ENCODE peak calls at places on chromosomes 12 and 14, in eight cellular contexts. One of them, this sample, is unnamed.

GRCh38 chr14:70203686-70204085 is 14.9 kb upstream of the SLC8A3 start:
- DNase-seq in GM23338: peak
- DNase-seq in GM23248: no peak
- DNase-seq in mucosa of descending colon: no peak
- DNase-seq in GM06990: no peak
- DNase-seq in CD8-positive, alpha-beta memory T cell: no peak
- DNase-seq in neural progenitor cell: no peak
- DNase-seq in CD8-positive, alpha-beta T cell: no peak
- DNase-seq in this sample: no peak

GRCh38 chr12:132285991-132286681 is 43.3 kb downstream of the GALNT9 start:
- DNase-seq in GM23338: peak
- DNase-seq in GM23248: peak
- DNase-seq in mucosa of descending colon: peak
- DNase-seq in CD8-positive, alpha-beta memory T cell: no peak
- DNase-seq in GM06990: no peak
- DNase-seq in CD8-positive, alpha-beta T cell: no peak
- DNase-seq in neural progenitor cell: peak
- DNase-seq in this sample: peak

GRCh38 chr12:10610188-10610587 is 3.2 kb downstream of the MAGOHB start:
- DNase-seq in CD8-positive, alpha-beta T cell: no peak
- DNase-seq in GM23248: no peak
- DNase-seq in GM23338: no peak
- DNase-seq in GM06990: no peak
- DNase-seq in CD8-positive, alpha-beta memory T cell: no peak
- DNase-seq in neural progenitor cell: no peak
- DNase-seq in mucosa of descending colon: no peak
- DNase-seq in this sample: no peak

GRCh38 chr12:130413909-130414308 is 76.2 kb downstream of the PIWIL1 start:
- DNase-seq in GM23248: no peak
- DNase-seq in mucosa of descending colon: no peak
- DNase-seq in CD8-positive, alpha-beta memory T cell: no peak
- DNase-seq in GM06990: no peak
- DNase-seq in CD8-positive, alpha-beta T cell: no peak
- DNase-seq in GM23338: no peak
- DNase-seq in neural progenitor cell: no peak
- DNase-seq in this sample: no peak

GRCh38 chr12:31591308-31591901 is 469 bp upstream of the DENND5B start:
- DNase-seq in mucosa of descending colon: no peak
- DNase-seq in GM06990: no peak
- DNase-seq in GM23338: peak
- DNase-seq in CD8-positive, alpha-beta T cell: no peak
- DNase-seq in neural progenitor cell: peak
- DNase-seq in GM23248: peak
- DNase-seq in CD8-positive, alpha-beta memory T cell: no peak
- DNase-seq in this sample: peak

GRCh38 chr12:1878695-1879094 is 39.8 kb downstream of the CACNA2D4 start:
- DNase-seq in GM23338: no peak
- DNase-seq in GM23248: no peak
- DNase-seq in CD8-positive, alpha-beta memory T cell: no peak
- DNase-seq in GM06990: no peak
- DNase-seq in mucosa of descending colon: no peak
- DNase-seq in neural progenitor cell: no peak
- DNase-seq in CD8-positive, alpha-beta T cell: no peak
- DNase-seq in this sample: no peak

GRCh38 chr12:27696864-27697564 is 767 bp downstream of the REP15 start:
- DNase-seq in neural progenitor cell: no peak
- DNase-seq in GM23248: no peak
- DNase-seq in mucosa of descending colon: no peak
- DNase-seq in GM23338: no peak
- DNase-seq in CD8-positive, alpha-beta T cell: no peak
- DNase-seq in GM06990: no peak
- DNase-seq in CD8-positive, alpha-beta memory T cell: no peak
- DNase-seq in this sample: no peak

GRCh38 chr14:49218436-49219092 is 367.6 kb downstream of the RPS29 start:
- DNase-seq in CD8-positive, alpha-beta T cell: no peak
- DNase-seq in CD8-positive, alpha-beta memory T cell: no peak
- DNase-seq in neural progenitor cell: no peak
- DNase-seq in GM06990: no peak
- DNase-seq in GM23248: peak
- DNase-seq in mucosa of descending colon: no peak
- DNase-seq in GM23338: no peak
- DNase-seq in this sample: peak

GRCh38 chr12:6606331-6607131 is 648 bp downstream of the CHD4 start:
- DNase-seq in CD8-positive, alpha-beta T cell: peak
- DNase-seq in GM06990: peak
- DNase-seq in CD8-positive, alpha-beta memory T cell: peak
- DNase-seq in GM23248: peak
- DNase-seq in neural progenitor cell: peak
- DNase-seq in GM23338: peak
- DNase-seq in mucosa of descending colon: peak
- DNase-seq in this sample: peak

GRCh38 chr12:7602287-7602686 is 63.4 kb downstream of the APOBEC1 start:
- DNase-seq in neural progenitor cell: no peak
- DNase-seq in GM23248: peak
- DNase-seq in mucosa of descending colon: no peak
- DNase-seq in CD8-positive, alpha-beta memory T cell: no peak
- DNase-seq in GM23338: no peak
- DNase-seq in CD8-positive, alpha-beta T cell: no peak
- DNase-seq in GM06990: no peak
- DNase-seq in this sample: no peak

GRCh38 chr12:114864688-114865685 is 181.0 kb upstream of the TBX3 start:
- DNase-seq in CD8-positive, alpha-beta T cell: no peak
- DNase-seq in GM23338: peak
- DNase-seq in GM23248: no peak
- DNase-seq in CD8-positive, alpha-beta memory T cell: no peak
- DNase-seq in mucosa of descending colon: no peak
- DNase-seq in GM06990: no peak
- DNase-seq in neural progenitor cell: peak
- DNase-seq in this sample: no peak

GRCh38 chr12:68831272-68831671 is 23.3 kb downstream of the MDM2 start:
- DNase-seq in GM06990: no peak
- DNase-seq in neural progenitor cell: peak
- DNase-seq in GM23248: no peak
- DNase-seq in CD8-positive, alpha-beta memory T cell: no peak
- DNase-seq in CD8-positive, alpha-beta T cell: no peak
- DNase-seq in mucosa of descending colon: no peak
- DNase-seq in GM23338: peak
- DNase-seq in this sample: no peak

GRCh38 chr14:91342243-91342760 is 75.3 kb downstream of the CCDC88C start:
- DNase-seq in GM06990: no peak
- DNase-seq in mucosa of descending colon: no peak
- DNase-seq in neural progenitor cell: no peak
- DNase-seq in GM23338: no peak
- DNase-seq in CD8-positive, alpha-beta T cell: no peak
- DNase-seq in CD8-positive, alpha-beta memory T cell: no peak
- DNase-seq in GM23248: no peak
- DNase-seq in this sample: no peak

GRCh38 chr14:64848239-64848638 is 31.5 kb downstream of the SPTB start:
- DNase-seq in GM23248: peak
- DNase-seq in CD8-positive, alpha-beta memory T cell: no peak
- DNase-seq in neural progenitor cell: no peak
- DNase-seq in GM23338: no peak
- DNase-seq in mucosa of descending colon: no peak
- DNase-seq in GM06990: peak
- DNase-seq in CD8-positive, alpha-beta T cell: no peak
- DNase-seq in this sample: no peak
- H3K4me3 ChIP-seq in GM23248: no peak
- H3K4me3 ChIP-seq in CD8-positive, alpha-beta memory T cell: no peak
- H3K4me3 ChIP-seq in neural progenitor cell: no peak
- H3K4me3 ChIP-seq in GM23338: no peak
- H3K4me3 ChIP-seq in mucosa of descending colon: no peak
- H3K4me3 ChIP-seq in GM06990: no peak
- H3K4me3 ChIP-seq in CD8-positive, alpha-beta T cell: no peak
- H3K4me3 ChIP-seq in this sample: no peak

GRCh38 chr14:93426750-93427149 is 4.0 kb upstream of the UNC79 start:
- DNase-seq in CD8-positive, alpha-beta memory T cell: no peak
- DNase-seq in neural progenitor cell: no peak
- DNase-seq in GM23248: no peak
- DNase-seq in mucosa of descending colon: no peak
- DNase-seq in GM06990: no peak
- DNase-seq in GM23338: no peak
- DNase-seq in CD8-positive, alpha-beta T cell: no peak
- DNase-seq in this sample: no peak

GRCh38 chr14:93430319-93430801 is 379 bp upstream of the UNC79 start:
- DNase-seq in GM23248: peak
- DNase-seq in mucosa of descending colon: no peak
- DNase-seq in GM06990: no peak
- DNase-seq in CD8-positive, alpha-beta T cell: no peak
- DNase-seq in GM23338: peak
- DNase-seq in CD8-positive, alpha-beta memory T cell: no peak
- DNase-seq in neural progenitor cell: peak
- DNase-seq in this sample: no peak

DNA sequence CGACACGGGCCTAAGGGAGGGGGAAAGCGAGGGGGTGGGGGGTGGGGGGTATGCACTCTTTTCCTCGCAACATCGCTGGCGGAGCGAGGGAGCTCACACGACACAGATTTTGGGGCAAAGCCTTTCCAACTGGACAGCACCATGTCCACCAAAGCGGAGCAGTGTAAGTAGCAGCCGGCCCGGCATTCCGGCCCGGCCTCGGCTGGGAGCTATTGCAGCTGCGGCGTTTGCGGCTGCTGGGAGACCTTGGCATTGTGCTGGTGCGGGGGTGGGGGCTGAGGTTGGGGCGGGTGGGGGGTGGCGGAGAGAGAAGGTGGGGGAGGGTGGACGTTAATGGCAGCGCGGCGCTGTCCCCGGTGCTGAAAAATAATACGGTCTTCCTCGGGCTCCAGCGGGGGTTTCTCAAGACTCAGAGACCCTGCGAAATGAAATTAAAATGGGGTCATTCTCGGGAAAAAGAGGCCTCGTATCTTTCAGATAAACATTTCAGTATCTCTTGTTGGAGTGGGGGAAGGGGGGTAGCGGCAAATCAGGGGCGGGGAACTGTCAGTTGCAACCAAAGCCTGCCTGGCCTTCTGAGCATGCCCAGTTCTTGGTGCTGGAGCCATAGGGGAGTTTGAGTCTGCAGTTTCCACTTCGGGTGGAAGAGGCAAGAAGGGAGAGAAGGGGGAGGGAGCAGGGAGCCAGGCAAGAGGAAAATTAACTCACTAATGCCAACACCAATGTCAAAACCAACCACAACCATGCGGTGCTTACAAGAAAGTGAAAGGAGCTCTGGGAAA is at the start of gene UNC79:
- DNase-seq in mucosa of descending colon: no peak
- DNase-seq in CD8-positive, alpha-beta T cell: no peak
- DNase-seq in neural progenitor cell: peak
- DNase-seq in GM06990: no peak
- DNase-seq in GM23338: peak
- DNase-seq in CD8-positive, alpha-beta memory T cell: no peak
- DNase-seq in GM23248: peak
- DNase-seq in this sample: peak
- H3K4me3 ChIP-seq in mucosa of descending colon: no peak
- H3K4me3 ChIP-seq in CD8-positive, alpha-beta T cell: no peak
- H3K4me3 ChIP-seq in neural progenitor cell: peak
- H3K4me3 ChIP-seq in GM06990: no peak
- H3K4me3 ChIP-seq in GM23338: peak
- H3K4me3 ChIP-seq in CD8-positive, alpha-beta memory T cell: no peak
- H3K4me3 ChIP-seq in GM23248: peak
- H3K4me3 ChIP-seq in this sample: peak

DNA sequence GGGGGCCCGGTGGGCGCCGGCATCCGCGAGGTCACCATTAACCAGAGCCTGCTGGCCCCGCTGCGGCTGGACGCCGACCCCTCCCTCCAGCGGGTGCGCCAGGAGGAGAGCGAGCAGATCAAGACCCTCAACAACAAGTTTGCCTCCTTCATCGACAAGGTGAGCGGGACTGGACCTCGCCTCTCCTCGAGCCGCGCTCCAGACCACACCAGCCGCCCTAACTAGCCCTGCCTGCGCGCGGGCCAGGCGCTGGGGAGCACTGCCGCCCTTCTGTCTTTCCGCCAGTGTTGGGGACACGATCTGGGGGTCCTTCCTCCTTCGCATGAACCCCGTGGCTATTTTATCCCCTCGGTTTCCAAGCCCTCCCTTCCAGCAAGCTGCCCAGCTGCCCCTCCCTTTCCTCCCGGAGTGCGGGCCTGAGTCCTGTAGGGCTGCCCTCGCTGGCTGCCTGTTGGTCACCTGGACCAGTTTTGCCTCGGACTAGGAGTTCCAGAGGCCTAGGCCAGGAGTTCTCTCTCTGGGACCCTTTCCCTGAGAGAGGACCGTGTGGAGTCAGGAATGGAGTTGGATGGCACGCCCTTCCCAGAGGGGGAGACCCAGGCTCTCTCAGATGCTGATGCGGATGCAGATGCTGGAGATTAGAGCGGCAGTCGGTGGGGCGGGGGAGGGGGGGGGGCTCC is 559 bp downstream of the KRT7 start:
- DNase-seq in GM06990: no peak
- DNase-seq in GM23248: no peak
- DNase-seq in neural progenitor cell: peak
- DNase-seq in GM23338: peak
- DNase-seq in CD8-positive, alpha-beta memory T cell: no peak
- DNase-seq in CD8-positive, alpha-beta T cell: no peak
- DNase-seq in mucosa of descending colon: no peak
- DNase-seq in this sample: no peak
- H3K4me3 ChIP-seq in GM06990: no peak
- H3K4me3 ChIP-seq in GM23248: no peak
- H3K4me3 ChIP-seq in neural progenitor cell: peak
- H3K4me3 ChIP-seq in GM23338: peak
- H3K4me3 ChIP-seq in CD8-positive, alpha-beta memory T cell: no peak
- H3K4me3 ChIP-seq in CD8-positive, alpha-beta T cell: no peak
- H3K4me3 ChIP-seq in mucosa of descending colon: no peak
- H3K4me3 ChIP-seq in this sample: peak

GRCh38 chr12:117058442-117059072 is 40.7 kb downstream of the TESC start:
- DNase-seq in mucosa of descending colon: no peak
- DNase-seq in GM23248: no peak
- DNase-seq in CD8-positive, alpha-beta memory T cell: no peak
- DNase-seq in neural progenitor cell: no peak
- DNase-seq in GM06990: no peak
- DNase-seq in CD8-positive, alpha-beta T cell: no peak
- DNase-seq in GM23338: no peak
- DNase-seq in this sample: no peak
- H3K4me3 ChIP-seq in mucosa of descending colon: no peak
- H3K4me3 ChIP-seq in GM23248: no peak
- H3K4me3 ChIP-seq in CD8-positive, alpha-beta memory T cell: no peak
- H3K4me3 ChIP-seq in neural progenitor cell: no peak
- H3K4me3 ChIP-seq in GM06990: no peak
- H3K4me3 ChIP-seq in CD8-positive, alpha-beta T cell: no peak
- H3K4me3 ChIP-seq in GM23338: no peak
- H3K4me3 ChIP-seq in this sample: no peak

This sample was measured in cardiac fibroblast.